ENCODE peak calls at places on chromosomes 13 and 19, in five cellular contexts. L is NT2/D1, O is IMR-90, H is right cardiac atrium, Z is Panc1. I is an unnamed sample. For H3K4me1, the result is how much of the 10 kb centered on the place peaks cover.

GRCh38 chr13:30927595-30927994 is 4.9 kb upstream of the TEX26 start:
- DNase-seq in L (no peak), O (no peak), H (no peak), Z (no peak), I (no peak)

GRCh38 chr19:40398417-40399056 is 8.6 kb upstream of the HIPK4 start:
- DNase-seq in L (peak), O (no peak), H (peak), Z (no peak), I (peak)

GRCh38 chr19:29420065-29420464 is 105.7 kb upstream of the VSTM2B start:
- DNase-seq in L (no peak), O (no peak), H (no peak), Z (no peak), I (no peak)

GRCh38 chr13:32150794-32151193 is 119.2 kb downstream of the FRY start:
- DNase-seq in L (no peak), O (peak), H (peak), Z (no peak), I (no peak)

GRCh38 chr13:72180253-72180952 is 313.4 kb upstream of the DACH1 start:
- DNase-seq in L (no peak), O (peak), H (no peak), Z (no peak), I (no peak)

GRCh38 chr13:50829896-50830295 is 13.6 kb downstream of the DLEU7 start:
- DNase-seq in L (no peak), O (no peak), H (no peak), Z (no peak), I (no peak)

GRCh38 chr13:95704510-95704909 is 27.6 kb downstream of the DNAJC3 start:
- DNase-seq in L (no peak), O (no peak), H (no peak), Z (no peak), I (no peak)

GRCh38 chr13:44573790-44574465 is 2.2 kb downstream of the TSC22D1 start:
- DNase-seq in L (no peak), O (peak), H (no peak), Z (no peak), I (peak)

GRCh38 chr19:33260628-33261418 is 35.2 kb upstream of the SLC7A10 start:
- DNase-seq in L (no peak), O (no peak), H (peak), Z (no peak), I (no peak)

GRCh38 chr19:15223649-15224371 is 8.4 kb downstream of the EPHX3 start:
- DNase-seq in L (no peak), O (no peak), H (no peak), Z (no peak), I (no peak)

GRCh38 chr19:49746206-49746958 is 16.7 kb downstream of the TSKS start:
- DNase-seq in L (peak), O (no peak), H (peak), Z (no peak), I (no peak)

GRCh38 chr19:15820646-15821045 is 5.2 kb upstream of the OR10H1 start:
- DNase-seq in L (no peak), O (no peak), H (no peak), Z (no peak), I (no peak)

GRCh38 chr13:102707465-102707864 is 12.6 kb upstream of the METTL21C start:
- DNase-seq in L (no peak), O (peak), H (no peak), Z (no peak), I (no peak)

GRCh38 chr13:40164137-40164536 is 502.3 kb downstream of the FOXO1 start:
- DNase-seq in L (no peak), O (no peak), H (no peak), Z (peak), I (no peak)

GRCh38 chr19:39112338-39112890 is 13.2 kb upstream of the PAK4 start:
- DNase-seq in L (no peak), O (no peak), H (no peak), Z (peak), I (no peak)

GRCh38 chr13:59229861-59230260 is 933.9 kb downstream of the DIAPH3 start:
- DNase-seq in L (no peak), O (no peak), H (no peak), Z (no peak), I (no peak)

GRCh38 chr13:79211377-79211776 is 194.7 kb downstream of the RBM26 start:
- DNase-seq in L (no peak), O (no peak), H (no peak), Z (no peak), I (no peak)

GRCh38 chr13:92175330-92175729 is 776.9 kb downstream of the GPC5 start:
- DNase-seq in L (peak), O (peak), H (peak), Z (no peak), I (peak)

GRCh38 chr13:75226755-75227435 is 255.1 kb downstream of the TBC1D4 start:
- DNase-seq in L (no peak), O (peak), H (no peak), Z (no peak), I (no peak)

GRCh38 chr13:44934724-44935123 is 54.5 kb downstream of the NUFIP1 start:
- DNase-seq in L (no peak), O (peak), H (no peak), Z (no peak), I (no peak)

GRCh38 chr13:47146136-47146535 is 249.3 kb upstream of the HTR2A start:
- DNase-seq in L (no peak), O (peak), H (no peak), Z (no peak), I (no peak)

GRCh38 chr13:24627864-24628418 is 52.3 kb upstream of the ATP12A start:
- DNase-seq in L (no peak), O (no peak), H (no peak), Z (no peak), I (peak)

GRCh38 chr13:106819413-106820180 is 251.7 kb upstream of the ARGLU1 start:
- DNase-seq in L (no peak), O (no peak), H (no peak), Z (no peak), I (no peak)

GRCh38 chr13:52830946-52831345 is 17.5 kb downstream of the PCDH8 start:
- DNase-seq in L (no peak), O (peak), H (no peak), Z (no peak), I (no peak)

GRCh38 chr19:30558793-30559192 is 186.6 kb downstream of the ZNF536 start:
- DNase-seq in L (no peak), O (no peak), H (no peak), Z (no peak), I (no peak)

GRCh38 chr19:34325181-34325580 is 39.8 kb upstream of the GPI start:
- DNase-seq in L (no peak), O (no peak), H (no peak), Z (no peak), I (no peak)

GRCh38 chr19:13873776-13874515 is 3.0 kb upstream of the NANOS3 start:
- DNase-seq in L (no peak), O (no peak), H (peak), Z (no peak), I (no peak)
- H3K4me3 ChIP-seq in L (no peak), O (no peak), H (no peak), Z (no peak), I (no peak)

GRCh38 chr13:111186305-111186930 is 71.3 kb downstream of the ARHGEF7 start:
- DNase-seq in L (no peak), O (no peak), H (no peak), Z (no peak), I (no peak)
- H3K4me1 ChIP-seq in L (under half), O (under half), H (under half), Z (under half), I (under half)

DNA sequence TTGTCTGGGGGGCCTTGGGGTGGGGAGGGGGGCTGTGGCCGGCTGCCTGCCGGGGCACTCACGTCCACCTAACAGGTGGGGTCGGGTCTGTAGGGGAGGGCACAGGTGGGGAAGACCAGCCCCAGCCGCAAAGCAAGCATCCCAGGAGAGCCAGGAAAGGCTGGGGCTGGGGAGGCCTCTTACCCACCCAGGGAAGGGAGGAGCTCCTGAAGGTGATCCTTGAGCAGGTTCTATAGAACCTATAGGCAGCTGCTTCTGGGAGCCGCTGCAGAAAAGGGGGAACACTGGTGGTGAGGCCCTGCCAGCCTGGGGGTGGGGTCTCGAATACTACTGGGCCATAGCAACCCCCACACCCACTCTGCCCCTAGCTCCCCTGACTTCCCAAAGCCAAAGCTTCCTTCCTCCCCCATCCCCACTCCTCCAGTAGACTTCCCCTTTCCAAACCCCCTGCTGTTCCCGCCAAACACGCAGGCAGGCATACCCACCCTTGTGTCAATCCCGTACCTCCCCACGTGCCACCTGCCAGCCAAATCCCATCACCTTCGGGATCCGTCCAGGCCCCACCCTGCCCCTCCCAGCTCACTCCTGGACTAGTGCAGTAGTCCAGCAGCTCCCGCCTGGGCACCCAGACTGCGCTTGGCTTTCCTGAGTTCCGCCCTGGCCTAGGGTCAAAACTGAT is 5.6 kb downstream of the KLF16 start:
- DNase-seq in L (no peak), O (no peak), H (no peak), Z (no peak), I (no peak)
- H3K4me3 ChIP-seq in L (no peak), O (no peak), H (no peak), Z (peak), I (no peak)

GRCh38 chr19:3098515-3099346 is 4.6 kb downstream of the GNA11 start:
- DNase-seq in L (no peak), O (peak), H (peak), Z (no peak), I (no peak)
- H3K4me1 ChIP-seq in L (under half), O (under half), H (under half), Z (under half), I (under half)

DNA sequence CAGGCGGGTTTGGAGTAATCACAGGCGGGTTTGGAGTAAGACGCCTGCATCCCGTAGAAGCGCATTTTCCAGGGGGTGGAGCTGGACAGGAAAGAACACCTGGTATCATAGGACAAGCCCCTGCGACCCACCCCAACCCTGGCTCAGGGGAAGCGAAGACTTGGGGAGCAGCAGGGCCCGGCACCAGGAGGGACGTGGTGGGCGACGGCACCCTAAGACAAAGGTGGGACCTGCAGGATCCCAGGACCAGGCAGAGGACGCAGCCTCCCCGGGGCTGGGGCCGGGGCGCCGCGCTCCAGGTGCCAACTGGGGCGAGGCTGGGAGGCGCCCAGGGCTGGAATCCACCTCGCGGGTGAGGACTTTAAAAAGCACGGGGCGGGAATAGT is 520 bp downstream of the ZNF600 start:
- DNase-seq in L (no peak), O (no peak), H (peak), Z (no peak), I (no peak)
- H3K4me3 ChIP-seq in L (peak), O (peak), H (peak), Z (peak), I (no peak)

GRCh38 chr19:6071840-6072239 is 38.5 kb downstream of the RFX2 start:
- DNase-seq in L (no peak), O (no peak), H (no peak), Z (no peak), I (no peak)

GRCh38 chr19:6074709-6075403 is 35.4 kb downstream of the RFX2 start:
- DNase-seq in L (no peak), O (no peak), H (no peak), Z (no peak), I (no peak)

GRCh38 chr19:6076675-6077463 is 33.4 kb downstream of the RFX2 start:
- DNase-seq in L (no peak), O (peak), H (no peak), Z (no peak), I (no peak)

GRCh38 chr19:6076291-6076665 is 34.0 kb downstream of the RFX2 start:
- DNase-seq in L (no peak), O (no peak), H (no peak), Z (no peak), I (no peak)

DNA sequence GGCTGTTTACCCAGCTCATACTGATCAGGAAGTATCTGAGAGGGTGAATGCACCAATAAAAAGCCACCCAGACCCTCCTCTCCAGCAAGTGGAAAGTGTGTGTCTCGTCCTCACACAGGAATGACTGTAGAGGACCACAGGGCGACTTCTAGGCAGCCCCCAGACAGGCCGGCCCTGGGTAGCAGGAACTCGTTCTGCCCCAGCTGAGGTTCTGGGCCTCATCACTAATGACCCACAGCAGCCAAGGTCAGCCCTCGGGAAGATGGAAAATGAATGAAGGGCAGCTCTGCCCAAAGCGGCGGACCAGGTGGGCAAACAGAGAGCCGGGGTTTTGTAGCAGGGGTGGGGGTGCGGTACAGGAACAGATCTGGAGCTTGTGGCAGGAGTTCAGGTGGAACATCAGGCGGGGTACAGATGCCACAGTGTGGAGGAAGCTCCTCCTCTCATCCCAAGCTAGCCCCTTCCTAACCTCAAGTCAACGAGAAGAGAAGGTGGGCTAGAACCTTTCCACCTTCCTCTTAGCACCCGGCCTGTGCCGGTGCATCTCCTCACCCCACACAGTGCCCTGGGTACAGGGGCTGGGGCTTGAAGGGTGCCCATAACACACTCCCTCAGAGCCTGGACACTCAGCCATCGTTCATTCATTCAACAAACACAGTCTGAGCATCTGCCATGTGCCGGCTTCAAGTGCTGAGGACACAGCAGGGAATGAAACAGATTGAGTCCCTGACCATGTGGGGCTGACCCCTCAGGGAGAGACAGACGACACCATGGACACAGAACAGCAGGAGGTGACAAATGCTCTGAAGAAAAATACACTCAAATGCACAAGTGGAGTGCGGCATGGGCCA is 36.2 kb downstream of the RFX2 start:
- DNase-seq in L (no peak), O (no peak), H (no peak), Z (no peak), I (no peak)
- H3K4me1 ChIP-seq in L (under half), O (under half), H (under half), Z (under half), I (under half)

DNA sequence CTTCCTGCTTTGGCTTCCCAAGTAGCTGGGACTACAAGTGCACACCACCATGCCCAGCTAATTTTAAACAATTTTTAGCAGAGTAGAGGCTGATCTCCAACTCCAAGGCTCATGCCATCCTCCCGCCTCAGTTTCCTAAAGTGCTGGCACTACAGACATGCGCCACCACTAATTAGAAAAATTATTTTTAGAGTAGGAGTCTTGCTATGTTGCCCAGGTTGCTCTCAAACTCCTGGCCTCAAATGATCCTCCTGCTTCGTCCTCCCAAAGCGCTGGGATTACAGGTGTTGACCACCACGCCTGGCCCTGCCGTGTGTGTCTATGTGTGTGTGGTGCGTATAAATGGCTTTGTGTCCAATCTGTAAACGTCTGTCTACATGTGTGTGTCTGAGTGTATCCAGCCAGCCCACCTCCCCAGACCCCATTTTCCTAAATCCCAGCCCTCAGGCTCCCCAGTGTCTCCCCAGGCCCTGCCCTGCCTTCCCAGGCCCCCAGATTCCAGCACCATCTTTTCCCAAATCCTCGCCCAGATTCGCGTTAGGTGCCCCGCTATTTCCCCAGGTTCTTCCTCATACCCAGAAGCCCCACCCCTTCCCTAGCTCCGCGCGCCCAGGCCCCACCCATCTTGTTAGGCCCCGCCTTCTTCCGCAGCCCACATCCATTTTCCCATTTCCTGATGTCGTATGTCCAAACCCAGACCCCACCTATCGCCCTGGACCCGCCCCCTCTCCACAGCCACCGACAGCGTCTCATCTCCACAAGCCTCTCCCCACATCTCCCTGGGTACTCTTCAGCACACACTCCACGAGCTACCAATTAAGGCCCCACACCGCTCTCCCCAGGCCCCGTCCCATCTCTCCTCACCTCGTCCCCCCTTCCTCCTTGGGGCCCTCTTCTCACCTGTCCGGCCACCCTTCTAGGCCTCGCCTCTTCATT is 24.9 kb downstream of the SLC8A2 start:
- DNase-seq in L (peak), O (no peak), H (no peak), Z (no peak), I (peak)
- H3K4me3 ChIP-seq in L (peak), O (no peak), H (no peak), Z (no peak), I (peak)

GRCh38 chr19:41551212-41551610 is 24.8 kb upstream of the CEACAM21 start:
- DNase-seq in L (no peak), O (no peak), H (no peak), Z (no peak), I (no peak)
- H3K4me1 ChIP-seq in L (under half), O (under half), H (under half), Z (under half), I (under half)

I was measured in HAP-1.